ENCODE peak calls at places on chromosomes 2 and 18, in five cellular contexts. W is cardiac muscle cell, S is body of pancreas, P is A549, R is Panc1. Y is an unnamed sample.

GRCh38 chr2:63735263-63735662 is 106.4 kb upstream of the UGP2 start:
- DNase-seq in W (no peak), S (no peak), P (no peak), R (no peak), Y (no peak)

GRCh38 chr2:27860111-27860510 is 30.1 kb downstream of the RBKS start:
- DNase-seq in W (no peak), S (no peak), P (no peak), R (peak), Y (no peak)

GRCh38 chr2:57884281-57884680 is 162.3 kb upstream of the VRK2 start:
- DNase-seq in W (no peak), S (no peak), P (no peak), R (no peak), Y (no peak)

GRCh38 chr2:67459761-67460160 is 62.6 kb downstream of the ETAA1 start:
- DNase-seq in W (no peak), S (no peak), P (no peak), R (no peak), Y (no peak)

GRCh38 chr18:31498450-31499156 is 626 bp downstream of the DSG2 start:
- DNase-seq in W (no peak), S (peak), P (no peak), R (no peak), Y (no peak)

GRCh38 chr2:108570416-108570815 is 36.1 kb downstream of the LIMS1 start:
- DNase-seq in W (no peak), S (no peak), P (no peak), R (no peak), Y (no peak)

GRCh38 chr2:109129921-109130725 is 1.1 kb downstream of the SH3RF3 start:
- DNase-seq in W (no peak), S (no peak), P (no peak), R (no peak), Y (no peak)

GRCh38 chr2:33111002-33111446 is 164.3 kb downstream of the LTBP1 start:
- DNase-seq in W (no peak), S (no peak), P (no peak), R (no peak), Y (no peak)

GRCh38 chr18:69974365-69974764 is 26.7 kb upstream of the CD226 start:
- DNase-seq in W (no peak), S (no peak), P (no peak), R (no peak), Y (no peak)

GRCh38 chr2:134453476-134453875 is 199.6 kb downstream of the MGAT5 start:
- DNase-seq in W (no peak), S (no peak), P (no peak), R (no peak), Y (no peak)

DNA sequence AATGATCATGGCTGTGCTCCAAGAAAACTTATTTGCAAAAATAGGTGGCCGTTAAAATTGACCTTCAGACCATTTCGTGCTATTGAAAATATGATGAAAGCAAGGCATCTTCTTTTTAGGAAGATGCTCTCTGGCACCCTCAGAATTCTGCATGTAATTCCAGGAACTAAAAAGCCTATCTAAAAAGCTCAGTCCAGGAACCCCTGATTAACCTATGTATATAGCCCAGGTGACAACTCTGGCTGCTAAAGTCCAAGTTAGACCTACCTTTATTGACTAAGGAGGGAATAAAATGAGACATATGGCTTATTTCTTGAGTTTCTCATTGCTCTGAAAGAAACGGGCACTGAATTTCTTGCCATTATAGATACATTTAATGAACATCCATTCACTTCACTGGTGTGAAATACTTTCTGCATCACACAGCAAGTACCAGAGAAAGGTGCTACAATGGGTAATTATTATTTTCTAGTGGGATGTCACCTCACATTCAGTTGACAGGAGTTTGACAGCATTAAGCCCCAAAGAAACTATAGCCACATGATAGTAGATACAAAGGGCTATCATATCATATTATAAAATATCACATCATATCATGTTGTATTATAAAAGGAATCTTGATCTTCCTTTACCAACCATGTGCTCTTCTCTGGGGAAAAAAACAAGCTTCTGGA is 83.8 kb downstream of the EPHA4 start:
- DNase-seq in W (no peak), S (no peak), P (no peak), R (no peak), Y (no peak)
- H3K4me3 ChIP-seq in W (no peak), S (no peak), P (no peak), R (no peak), Y (no peak)

GRCh38 chr2:170354409-170354808 is 176.5 kb downstream of the MYO3B start:
- DNase-seq in W (no peak), S (no peak), P (no peak), R (no peak), Y (no peak)
- H3K4me3 ChIP-seq in W (no peak), S (no peak), P (no peak), R (no peak), Y (no peak)

GRCh38 chr18:25341861-25342260 is 10.1 kb downstream of the ZNF521 start:
- DNase-seq in W (no peak), S (no peak), P (no peak), R (no peak), Y (no peak)

GRCh38 chr18:25345432-25345831 is 6.5 kb downstream of the ZNF521 start:
- DNase-seq in W (no peak), S (no peak), P (no peak), R (no peak), Y (no peak)

GRCh38 chr18:25335062-25335461 is 16.9 kb downstream of the ZNF521 start:
- DNase-seq in W (no peak), S (no peak), P (no peak), R (no peak), Y (no peak)

GRCh38 chr18:25335676-25336075 is 16.3 kb downstream of the ZNF521 start:
- DNase-seq in W (no peak), S (no peak), P (no peak), R (no peak), Y (no peak)

GRCh38 chr18:25340762-25341161 is 11.2 kb downstream of the ZNF521 start:
- DNase-seq in W (no peak), S (no peak), P (no peak), R (no peak), Y (no peak)
- H3K4me3 ChIP-seq in W (no peak), S (no peak), P (no peak), R (no peak), Y (no peak)

GRCh38 chr2:29010946-29011649 is 30.0 kb downstream of the TOGARAM2 start:
- DNase-seq in W (peak), S (no peak), P (no peak), R (no peak), Y (peak)
- H3K4me3 ChIP-seq in W (no peak), S (no peak), P (no peak), R (no peak), Y (no peak)

GRCh38 chr2:170076189-170076588 is 101.8 kb upstream of the MYO3B start:
- DNase-seq in W (no peak), S (no peak), P (no peak), R (no peak), Y (no peak)

GRCh38 chr2:170073288-170073687 is 104.7 kb upstream of the MYO3B start:
- DNase-seq in W (no peak), S (peak), P (no peak), R (no peak), Y (no peak)

DNA sequence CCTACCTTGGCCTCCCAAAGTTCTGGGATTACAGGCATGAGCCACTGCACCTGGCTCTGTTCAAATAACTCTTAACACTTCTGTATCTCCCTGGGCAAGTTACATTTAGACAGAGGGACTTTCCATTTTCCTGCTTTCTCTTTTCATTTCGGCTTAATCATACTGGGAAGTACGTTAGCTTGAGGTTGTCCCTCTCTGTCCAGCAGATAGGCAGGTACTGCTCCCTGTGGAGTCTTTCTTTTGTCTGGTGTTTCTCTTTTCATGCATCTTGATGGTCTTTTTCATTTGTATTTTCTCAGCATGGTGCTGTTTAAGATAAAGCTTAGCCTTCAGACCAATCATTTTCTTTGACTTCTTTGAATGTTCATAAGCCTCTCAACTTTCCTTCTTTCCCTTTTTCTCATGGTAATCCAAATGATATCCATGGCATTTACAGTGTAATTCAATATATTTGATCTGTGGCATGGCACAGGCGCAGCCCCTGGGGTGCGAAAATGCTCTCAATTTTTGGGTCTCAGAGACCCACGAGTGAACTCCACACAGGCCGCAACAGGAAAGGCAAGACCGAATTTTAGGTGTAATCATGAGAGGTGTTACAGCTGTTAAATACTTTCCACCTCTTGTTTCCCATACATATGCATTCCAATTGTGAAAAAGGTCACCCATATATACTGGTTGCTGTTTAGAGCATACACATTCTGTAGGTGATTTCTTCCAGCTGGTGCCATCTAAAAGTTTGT is 99.9 kb upstream of the MYO3B start:
- DNase-seq in W (no peak), S (no peak), P (no peak), R (no peak), Y (no peak)
- H3K4me3 ChIP-seq in W (no peak), S (no peak), P (no peak), R (no peak), Y (no peak)

DNA sequence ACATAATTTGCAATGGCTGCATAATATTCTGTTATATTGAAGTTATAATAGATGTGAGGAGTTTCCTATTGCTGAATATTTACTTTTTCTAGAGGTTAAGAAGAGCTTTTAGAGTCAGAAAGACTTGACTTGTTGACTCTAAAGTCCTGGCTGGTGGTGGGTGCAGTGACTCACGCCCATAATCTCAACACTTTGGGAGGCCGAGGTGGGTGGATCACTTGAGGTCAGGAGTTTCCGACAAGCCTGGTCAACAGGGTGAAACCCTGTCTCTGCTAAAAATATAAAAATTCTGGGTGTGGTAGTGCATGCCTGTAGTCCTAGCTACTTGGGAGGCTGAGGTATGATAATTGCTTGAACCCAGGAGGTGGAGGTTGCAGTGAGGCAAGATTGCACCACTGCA is 33.9 kb upstream of the ATIC start:
- DNase-seq in W (no peak), S (no peak), P (no peak), R (no peak), Y (no peak)
- H3K4me3 ChIP-seq in W (no peak), S (no peak), P (no peak), R (no peak), Y (no peak)

GRCh38 chr2:157820202-157820601 is 55.9 kb downstream of the ACVR1 start:
- DNase-seq in W (no peak), S (no peak), P (no peak), R (no peak), Y (no peak)

GRCh38 chr2:157825885-157826284 is 50.2 kb downstream of the ACVR1 start:
- DNase-seq in W (no peak), S (no peak), P (no peak), R (no peak), Y (no peak)

GRCh38 chr2:157822533-157822932 is 53.6 kb downstream of the ACVR1 start:
- DNase-seq in W (no peak), S (no peak), P (no peak), R (no peak), Y (no peak)

GRCh38 chr2:157821519-157822131 is 54.5 kb downstream of the ACVR1 start:
- DNase-seq in W (no peak), S (no peak), P (no peak), R (no peak), Y (no peak)

DNA sequence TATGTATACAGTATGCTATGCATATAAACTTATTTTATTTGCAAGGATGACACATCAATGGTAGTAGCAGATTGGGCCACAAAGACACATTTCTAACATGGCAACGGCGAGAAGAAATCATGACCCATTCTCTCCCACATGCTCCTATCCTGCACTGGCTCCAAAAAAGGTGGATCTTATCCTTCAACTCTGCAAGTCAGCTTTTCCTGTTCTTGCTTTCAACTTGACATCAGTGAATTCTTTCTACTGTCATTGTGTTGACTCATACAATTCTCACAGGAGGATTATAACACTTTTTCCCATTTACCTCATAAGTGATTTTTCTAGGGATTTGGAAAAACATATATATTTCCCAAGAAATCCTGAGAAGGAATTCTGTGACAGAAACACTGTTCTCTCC is 53.1 kb downstream of the ACVR1 start:
- DNase-seq in W (no peak), S (no peak), P (no peak), R (no peak), Y (no peak)
- H3K4me3 ChIP-seq in W (no peak), S (no peak), P (no peak), R (no peak), Y (no peak)